ENCODE peak calls at places on chromosomes 3 and 15, in ten cellular contexts. One of them, this sample, is unnamed.

GRCh38 chr3:98874602-98875249 is 26.8 kb downstream of the DCBLD2 start:
- DNase-seq in non-pigmented ciliary epithelial cell: no peak
- DNase-seq in GM04504: no peak
- DNase-seq in trophoblast cell: no peak
- DNase-seq in heart left ventricle: no peak
- DNase-seq in M059J: no peak
- DNase-seq in neuronal stem cell: no peak
- DNase-seq in EH: no peak
- DNase-seq in Right ventricle myocardium superior: no peak
- DNase-seq in germinal center: no peak
- DNase-seq in this sample: no peak

GRCh38 chr3:58093573-58094195 is 85.5 kb downstream of the FLNB start:
- DNase-seq in non-pigmented ciliary epithelial cell: peak
- DNase-seq in Right ventricle myocardium superior: no peak
- DNase-seq in germinal center: no peak
- DNase-seq in heart left ventricle: no peak
- DNase-seq in EH: peak
- DNase-seq in neuronal stem cell: no peak
- DNase-seq in GM04504: no peak
- DNase-seq in trophoblast cell: peak
- DNase-seq in M059J: peak
- DNase-seq in this sample: no peak

GRCh38 chr3:190150681-190151080 is 30.0 kb upstream of the P3H2 start:
- DNase-seq in GM04504: no peak
- DNase-seq in neuronal stem cell: no peak
- DNase-seq in germinal center: no peak
- DNase-seq in Right ventricle myocardium superior: no peak
- DNase-seq in M059J: no peak
- DNase-seq in trophoblast cell: no peak
- DNase-seq in EH: no peak
- DNase-seq in non-pigmented ciliary epithelial cell: no peak
- DNase-seq in heart left ventricle: no peak
- DNase-seq in this sample: no peak

GRCh38 chr3:134795776-134796312 is 784 bp downstream of the EPHB1 start:
- DNase-seq in germinal center: peak
- DNase-seq in GM04504: no peak
- DNase-seq in M059J: peak
- DNase-seq in neuronal stem cell: peak
- DNase-seq in non-pigmented ciliary epithelial cell: no peak
- DNase-seq in EH: peak
- DNase-seq in heart left ventricle: no peak
- DNase-seq in trophoblast cell: no peak
- DNase-seq in Right ventricle myocardium superior: no peak
- DNase-seq in this sample: peak

GRCh38 chr3:48125026-48125704 is 63.1 kb downstream of the CDC25A start:
- DNase-seq in Right ventricle myocardium superior: no peak
- DNase-seq in neuronal stem cell: no peak
- DNase-seq in GM04504: no peak
- DNase-seq in EH: peak
- DNase-seq in non-pigmented ciliary epithelial cell: peak
- DNase-seq in heart left ventricle: no peak
- DNase-seq in germinal center: no peak
- DNase-seq in M059J: peak
- DNase-seq in trophoblast cell: peak
- DNase-seq in this sample: no peak

GRCh38 chr3:5092018-5092417 is 30.1 kb upstream of the ARL8B start:
- DNase-seq in M059J: no peak
- DNase-seq in neuronal stem cell: no peak
- DNase-seq in non-pigmented ciliary epithelial cell: no peak
- DNase-seq in EH: no peak
- DNase-seq in heart left ventricle: no peak
- DNase-seq in trophoblast cell: no peak
- DNase-seq in Right ventricle myocardium superior: no peak
- DNase-seq in germinal center: no peak
- DNase-seq in GM04504: no peak
- DNase-seq in this sample: no peak

GRCh38 chr3:194145702-194146101 is 9.8 kb downstream of the HES1 start:
- DNase-seq in M059J: no peak
- DNase-seq in GM04504: no peak
- DNase-seq in non-pigmented ciliary epithelial cell: no peak
- DNase-seq in neuronal stem cell: no peak
- DNase-seq in Right ventricle myocardium superior: no peak
- DNase-seq in EH: no peak
- DNase-seq in trophoblast cell: no peak
- DNase-seq in germinal center: no peak
- DNase-seq in heart left ventricle: no peak
- DNase-seq in this sample: no peak

GRCh38 chr3:58482917-58483636 is 8.8 kb upstream of the KCTD6 start:
- DNase-seq in M059J: no peak
- DNase-seq in heart left ventricle: no peak
- DNase-seq in germinal center: no peak
- DNase-seq in neuronal stem cell: no peak
- DNase-seq in Right ventricle myocardium superior: no peak
- DNase-seq in non-pigmented ciliary epithelial cell: no peak
- DNase-seq in EH: no peak
- DNase-seq in GM04504: no peak
- DNase-seq in trophoblast cell: no peak
- DNase-seq in this sample: no peak

GRCh38 chr3:193470710-193471109 is 84.0 kb downstream of the ATP13A4 start:
- DNase-seq in neuronal stem cell: no peak
- DNase-seq in GM04504: no peak
- DNase-seq in EH: no peak
- DNase-seq in trophoblast cell: no peak
- DNase-seq in germinal center: no peak
- DNase-seq in Right ventricle myocardium superior: no peak
- DNase-seq in non-pigmented ciliary epithelial cell: no peak
- DNase-seq in M059J: no peak
- DNase-seq in heart left ventricle: no peak
- DNase-seq in this sample: no peak

GRCh38 chr3:101262393-101263240 is 57.8 kb downstream of the IMPG2 start:
- DNase-seq in trophoblast cell: no peak
- DNase-seq in Right ventricle myocardium superior: no peak
- DNase-seq in non-pigmented ciliary epithelial cell: no peak
- DNase-seq in germinal center: no peak
- DNase-seq in M059J: no peak
- DNase-seq in EH: no peak
- DNase-seq in heart left ventricle: no peak
- DNase-seq in GM04504: no peak
- DNase-seq in neuronal stem cell: no peak
- DNase-seq in this sample: no peak

GRCh38 chr15:43492266-43492665 is 690 bp downstream of the TP53BP1 start:
- DNase-seq in neuronal stem cell: no peak
- DNase-seq in trophoblast cell: no peak
- DNase-seq in heart left ventricle: no peak
- DNase-seq in non-pigmented ciliary epithelial cell: no peak
- DNase-seq in germinal center: no peak
- DNase-seq in EH: no peak
- DNase-seq in M059J: no peak
- DNase-seq in GM04504: no peak
- DNase-seq in Right ventricle myocardium superior: no peak
- DNase-seq in this sample: peak

GRCh38 chr3:170585008-170585936 is 603 bp downstream of the SLC7A14 start:
- DNase-seq in neuronal stem cell: no peak
- DNase-seq in GM04504: no peak
- DNase-seq in Right ventricle myocardium superior: peak
- DNase-seq in germinal center: no peak
- DNase-seq in non-pigmented ciliary epithelial cell: no peak
- DNase-seq in heart left ventricle: peak
- DNase-seq in trophoblast cell: no peak
- DNase-seq in M059J: peak
- DNase-seq in EH: no peak
- DNase-seq in this sample: peak

GRCh38 chr3:163384383-163384782 is 1693.9 kb downstream of the SI start:
- DNase-seq in neuronal stem cell: no peak
- DNase-seq in Right ventricle myocardium superior: no peak
- DNase-seq in heart left ventricle: no peak
- DNase-seq in germinal center: no peak
- DNase-seq in trophoblast cell: no peak
- DNase-seq in non-pigmented ciliary epithelial cell: no peak
- DNase-seq in M059J: no peak
- DNase-seq in EH: no peak
- DNase-seq in GM04504: no peak
- DNase-seq in this sample: no peak

GRCh38 chr15:60649845-60650548 is 171.1 kb upstream of the ICE2 start:
- DNase-seq in M059J: no peak
- DNase-seq in non-pigmented ciliary epithelial cell: no peak
- DNase-seq in heart left ventricle: no peak
- DNase-seq in germinal center: no peak
- DNase-seq in neuronal stem cell: no peak
- DNase-seq in trophoblast cell: no peak
- DNase-seq in Right ventricle myocardium superior: no peak
- DNase-seq in EH: no peak
- DNase-seq in GM04504: no peak
- DNase-seq in this sample: no peak

GRCh38 chr3:69079269-69080159 is 651 bp downstream of the UBA3 start:
- DNase-seq in GM04504: no peak
- DNase-seq in M059J: no peak
- DNase-seq in non-pigmented ciliary epithelial cell: no peak
- DNase-seq in germinal center: no peak
- DNase-seq in EH: peak
- DNase-seq in trophoblast cell: no peak
- DNase-seq in heart left ventricle: no peak
- DNase-seq in Right ventricle myocardium superior: peak
- DNase-seq in neuronal stem cell: no peak
- DNase-seq in this sample: peak

GRCh38 chr3:184566441-184567414 is 5.1 kb downstream of the EPHB3 start:
- DNase-seq in Right ventricle myocardium superior: no peak
- DNase-seq in heart left ventricle: no peak
- DNase-seq in neuronal stem cell: no peak
- DNase-seq in trophoblast cell: no peak
- DNase-seq in non-pigmented ciliary epithelial cell: no peak
- DNase-seq in M059J: no peak
- DNase-seq in EH: no peak
- DNase-seq in germinal center: no peak
- DNase-seq in GM04504: no peak
- DNase-seq in this sample: no peak

GRCh38 chr15:63532307-63532744 is 27.9 kb downstream of the USP3 start:
- DNase-seq in heart left ventricle: no peak
- DNase-seq in neuronal stem cell: no peak
- DNase-seq in trophoblast cell: no peak
- DNase-seq in non-pigmented ciliary epithelial cell: no peak
- DNase-seq in M059J: no peak
- DNase-seq in EH: peak
- DNase-seq in GM04504: no peak
- DNase-seq in germinal center: no peak
- DNase-seq in Right ventricle myocardium superior: no peak
- DNase-seq in this sample: no peak

GRCh38 chr15:64452988-64453688 is 7.2 kb upstream of the ZNF609 start:
- DNase-seq in GM04504: no peak
- DNase-seq in non-pigmented ciliary epithelial cell: no peak
- DNase-seq in germinal center: no peak
- DNase-seq in Right ventricle myocardium superior: peak
- DNase-seq in heart left ventricle: peak
- DNase-seq in M059J: no peak
- DNase-seq in trophoblast cell: no peak
- DNase-seq in EH: no peak
- DNase-seq in neuronal stem cell: no peak
- DNase-seq in this sample: peak

GRCh38 chr3:46709721-46710120 is 7.9 kb downstream of the PRSS50 start:
- DNase-seq in germinal center: no peak
- DNase-seq in trophoblast cell: no peak
- DNase-seq in EH: no peak
- DNase-seq in M059J: no peak
- DNase-seq in heart left ventricle: no peak
- DNase-seq in neuronal stem cell: no peak
- DNase-seq in Right ventricle myocardium superior: no peak
- DNase-seq in non-pigmented ciliary epithelial cell: no peak
- DNase-seq in GM04504: no peak
- DNase-seq in this sample: no peak

GRCh38 chr3:83567935-83568334 is 1390.9 kb upstream of the CADM2 start:
- DNase-seq in germinal center: no peak
- DNase-seq in neuronal stem cell: no peak
- DNase-seq in Right ventricle myocardium superior: no peak
- DNase-seq in trophoblast cell: no peak
- DNase-seq in M059J: no peak
- DNase-seq in GM04504: no peak
- DNase-seq in non-pigmented ciliary epithelial cell: no peak
- DNase-seq in heart left ventricle: no peak
- DNase-seq in EH: no peak
- DNase-seq in this sample: no peak

GRCh38 chr3:167872941-167873340 is 137.4 kb downstream of the SERPINI1 start:
- DNase-seq in EH: no peak
- DNase-seq in Right ventricle myocardium superior: no peak
- DNase-seq in heart left ventricle: no peak
- DNase-seq in germinal center: no peak
- DNase-seq in GM04504: no peak
- DNase-seq in M059J: no peak
- DNase-seq in neuronal stem cell: no peak
- DNase-seq in trophoblast cell: no peak
- DNase-seq in non-pigmented ciliary epithelial cell: no peak
- DNase-seq in this sample: no peak

GRCh38 chr15:34682673-34683072 is 72.1 kb downstream of the GJD2 start:
- DNase-seq in germinal center: no peak
- DNase-seq in heart left ventricle: no peak
- DNase-seq in EH: peak
- DNase-seq in non-pigmented ciliary epithelial cell: peak
- DNase-seq in neuronal stem cell: no peak
- DNase-seq in GM04504: no peak
- DNase-seq in Right ventricle myocardium superior: no peak
- DNase-seq in M059J: peak
- DNase-seq in trophoblast cell: no peak
- DNase-seq in this sample: no peak

GRCh38 chr3:53151870-53152269 is 9.1 kb upstream of the PRKCD start:
- DNase-seq in trophoblast cell: no peak
- DNase-seq in neuronal stem cell: no peak
- DNase-seq in GM04504: no peak
- DNase-seq in Right ventricle myocardium superior: no peak
- DNase-seq in M059J: no peak
- DNase-seq in EH: no peak
- DNase-seq in heart left ventricle: no peak
- DNase-seq in non-pigmented ciliary epithelial cell: no peak
- DNase-seq in germinal center: no peak
- DNase-seq in this sample: no peak

GRCh38 chr3:194730369-194730768 is 44.7 kb downstream of the FAM43A start:
- DNase-seq in germinal center: no peak
- DNase-seq in GM04504: no peak
- DNase-seq in non-pigmented ciliary epithelial cell: no peak
- DNase-seq in Right ventricle myocardium superior: no peak
- DNase-seq in EH: no peak
- DNase-seq in neuronal stem cell: no peak
- DNase-seq in M059J: peak
- DNase-seq in trophoblast cell: peak
- DNase-seq in heart left ventricle: no peak
- DNase-seq in this sample: peak

GRCh38 chr3:187247398-187247797 is 44.1 kb downstream of the MASP1 start:
- DNase-seq in EH: peak
- DNase-seq in GM04504: no peak
- DNase-seq in trophoblast cell: no peak
- DNase-seq in neuronal stem cell: no peak
- DNase-seq in M059J: no peak
- DNase-seq in Right ventricle myocardium superior: no peak
- DNase-seq in non-pigmented ciliary epithelial cell: no peak
- DNase-seq in heart left ventricle: no peak
- DNase-seq in germinal center: no peak
- DNase-seq in this sample: no peak

GRCh38 chr3:167184511-167184910 is 195.6 kb downstream of the ZBBX start:
- DNase-seq in germinal center: no peak
- DNase-seq in EH: no peak
- DNase-seq in M059J: peak
- DNase-seq in GM04504: no peak
- DNase-seq in Right ventricle myocardium superior: no peak
- DNase-seq in neuronal stem cell: no peak
- DNase-seq in trophoblast cell: no peak
- DNase-seq in heart left ventricle: no peak
- DNase-seq in non-pigmented ciliary epithelial cell: no peak
- DNase-seq in this sample: peak

GRCh38 chr15:42130246-42130986 is 26.0 kb downstream of the PLA2G4F start:
- DNase-seq in germinal center: no peak
- DNase-seq in M059J: no peak
- DNase-seq in Right ventricle myocardium superior: no peak
- DNase-seq in EH: no peak
- DNase-seq in trophoblast cell: no peak
- DNase-seq in non-pigmented ciliary epithelial cell: no peak
- DNase-seq in heart left ventricle: no peak
- DNase-seq in neuronal stem cell: no peak
- DNase-seq in GM04504: no peak
- DNase-seq in this sample: no peak

GRCh38 chr15:50114381-50114780 is 4.7 kb downstream of the ATP8B4 start:
- DNase-seq in non-pigmented ciliary epithelial cell: no peak
- DNase-seq in heart left ventricle: peak
- DNase-seq in neuronal stem cell: no peak
- DNase-seq in trophoblast cell: no peak
- DNase-seq in M059J: no peak
- DNase-seq in GM04504: no peak
- DNase-seq in germinal center: no peak
- DNase-seq in EH: no peak
- DNase-seq in Right ventricle myocardium superior: peak
- DNase-seq in this sample: no peak

This sample was measured in neural progenitor cell.